ENCODE peak calls at places on chromosomes 3 and 15, in nine cellular contexts. One of them, this sample, is unnamed.

GRCh38 chr3:134060561-134061385 is 31.0 kb upstream of the SLCO2A1 start:
- DNase-seq in HepG2: peak; percentile 41
- DNase-seq in tibial nerve: no peak
- DNase-seq in transverse colon: no peak
- DNase-seq in H1: peak; percentile 22
- DNase-seq in A549: no peak
- DNase-seq in sigmoid colon: no peak
- DNase-seq in stomach: no peak
- DNase-seq in suprapubic skin: peak; percentile 40
- DNase-seq in this sample: no peak

GRCh38 chr15:83304861-83305661 is 20.6 kb upstream of the BNC1 start:
- DNase-seq in HepG2: no peak
- DNase-seq in tibial nerve: no peak
- DNase-seq in transverse colon: no peak
- DNase-seq in H1: no peak
- DNase-seq in A549: no peak
- DNase-seq in sigmoid colon: no peak
- DNase-seq in stomach: no peak
- DNase-seq in suprapubic skin: no peak
- DNase-seq in this sample: no peak

GRCh38 chr15:97561529-97561928 is 399.0 kb upstream of the ARRDC4 start:
- DNase-seq in HepG2: no peak
- DNase-seq in tibial nerve: no peak
- DNase-seq in transverse colon: no peak
- DNase-seq in H1: no peak
- DNase-seq in A549: no peak
- DNase-seq in sigmoid colon: no peak
- DNase-seq in stomach: no peak
- DNase-seq in suprapubic skin: no peak
- DNase-seq in this sample: no peak

GRCh38 chr3:183560607-183561006 is 5.1 kb upstream of the KLHL6 start:
- DNase-seq in HepG2: no peak
- DNase-seq in tibial nerve: no peak
- DNase-seq in transverse colon: no peak
- DNase-seq in H1: no peak
- DNase-seq in A549: no peak
- DNase-seq in sigmoid colon: no peak
- DNase-seq in stomach: no peak
- DNase-seq in suprapubic skin: no peak
- DNase-seq in this sample: no peak

GRCh38 chr3:72655758-72656157 is 192.5 kb downstream of the SHQ1 start:
- DNase-seq in HepG2: no peak
- DNase-seq in tibial nerve: no peak
- DNase-seq in transverse colon: no peak
- DNase-seq in H1: peak; percentile 85
- DNase-seq in A549: no peak
- DNase-seq in sigmoid colon: no peak
- DNase-seq in stomach: no peak
- DNase-seq in suprapubic skin: no peak
- DNase-seq in this sample: no peak

GRCh38 chr3:187742351-187743171 is 2.7 kb downstream of the BCL6 start:
- DNase-seq in HepG2: no peak
- DNase-seq in tibial nerve: peak; percentile 66
- DNase-seq in transverse colon: peak; percentile 39
- DNase-seq in H1: no peak
- DNase-seq in A549: no peak
- DNase-seq in sigmoid colon: no peak
- DNase-seq in stomach: peak; percentile 55
- DNase-seq in suprapubic skin: no peak
- DNase-seq in this sample: peak; percentile 48

GRCh38 chr15:49225572-49226281 is 55.7 kb downstream of the GALK2 start:
- DNase-seq in HepG2: no peak
- DNase-seq in tibial nerve: no peak
- DNase-seq in transverse colon: no peak
- DNase-seq in H1: peak; percentile 78
- DNase-seq in A549: no peak
- DNase-seq in sigmoid colon: no peak
- DNase-seq in stomach: peak; percentile 28
- DNase-seq in suprapubic skin: no peak
- DNase-seq in this sample: no peak

GRCh38 chr15:28942521-28943035 is 56.8 kb downstream of the APBA2 start:
- DNase-seq in HepG2: no peak
- DNase-seq in tibial nerve: no peak
- DNase-seq in transverse colon: no peak
- DNase-seq in H1: no peak
- DNase-seq in A549: no peak
- DNase-seq in sigmoid colon: peak; percentile 32
- DNase-seq in stomach: peak; percentile 7
- DNase-seq in suprapubic skin: no peak
- DNase-seq in this sample: no peak

GRCh38 chr15:91954211-91954804 is 100.8 kb downstream of the SLCO3A1 start:
- DNase-seq in HepG2: no peak
- DNase-seq in tibial nerve: no peak
- DNase-seq in transverse colon: peak; percentile 67
- DNase-seq in H1: no peak
- DNase-seq in A549: no peak
- DNase-seq in sigmoid colon: no peak
- DNase-seq in stomach: no peak
- DNase-seq in suprapubic skin: no peak
- DNase-seq in this sample: no peak

GRCh38 chr3:108983051-108983450 is 29.4 kb upstream of the GUCA1C start:
- DNase-seq in HepG2: no peak
- DNase-seq in tibial nerve: no peak
- DNase-seq in transverse colon: no peak
- DNase-seq in H1: no peak
- DNase-seq in A549: no peak
- DNase-seq in sigmoid colon: no peak
- DNase-seq in stomach: no peak
- DNase-seq in suprapubic skin: no peak
- DNase-seq in this sample: no peak
- TF ChIP-seq EP300 in HepG2: no peak
- TF ChIP-seq EP300 in tibial nerve: no peak
- TF ChIP-seq EP300 in transverse colon: no peak
- TF ChIP-seq EP300 in H1: no peak
- TF ChIP-seq EP300 in A549: no peak
- TF ChIP-seq EP300 in sigmoid colon: no peak
- TF ChIP-seq EP300 in stomach: no peak
- TF ChIP-seq EP300 in suprapubic skin: no peak
- TF ChIP-seq EP300 in this sample: no peak

GRCh38 chr15:89806565-89807550 is 7.8 kb downstream of the ANPEP start:
- DNase-seq in HepG2: peak; percentile 92
- DNase-seq in tibial nerve: no peak
- DNase-seq in transverse colon: peak; percentile 47
- DNase-seq in H1: no peak
- DNase-seq in A549: no peak
- DNase-seq in sigmoid colon: no peak
- DNase-seq in stomach: peak; percentile 62
- DNase-seq in suprapubic skin: peak; percentile 58
- DNase-seq in this sample: no peak
- TF ChIP-seq POLR2A in HepG2: no peak
- TF ChIP-seq POLR2A in tibial nerve: no peak
- TF ChIP-seq POLR2A in transverse colon: no peak
- TF ChIP-seq POLR2A in H1: no peak
- TF ChIP-seq POLR2A in A549: no peak
- TF ChIP-seq POLR2A in sigmoid colon: no peak
- TF ChIP-seq POLR2A in stomach: no peak
- TF ChIP-seq POLR2A in suprapubic skin: no peak
- TF ChIP-seq POLR2A in this sample: no peak

DNA sequence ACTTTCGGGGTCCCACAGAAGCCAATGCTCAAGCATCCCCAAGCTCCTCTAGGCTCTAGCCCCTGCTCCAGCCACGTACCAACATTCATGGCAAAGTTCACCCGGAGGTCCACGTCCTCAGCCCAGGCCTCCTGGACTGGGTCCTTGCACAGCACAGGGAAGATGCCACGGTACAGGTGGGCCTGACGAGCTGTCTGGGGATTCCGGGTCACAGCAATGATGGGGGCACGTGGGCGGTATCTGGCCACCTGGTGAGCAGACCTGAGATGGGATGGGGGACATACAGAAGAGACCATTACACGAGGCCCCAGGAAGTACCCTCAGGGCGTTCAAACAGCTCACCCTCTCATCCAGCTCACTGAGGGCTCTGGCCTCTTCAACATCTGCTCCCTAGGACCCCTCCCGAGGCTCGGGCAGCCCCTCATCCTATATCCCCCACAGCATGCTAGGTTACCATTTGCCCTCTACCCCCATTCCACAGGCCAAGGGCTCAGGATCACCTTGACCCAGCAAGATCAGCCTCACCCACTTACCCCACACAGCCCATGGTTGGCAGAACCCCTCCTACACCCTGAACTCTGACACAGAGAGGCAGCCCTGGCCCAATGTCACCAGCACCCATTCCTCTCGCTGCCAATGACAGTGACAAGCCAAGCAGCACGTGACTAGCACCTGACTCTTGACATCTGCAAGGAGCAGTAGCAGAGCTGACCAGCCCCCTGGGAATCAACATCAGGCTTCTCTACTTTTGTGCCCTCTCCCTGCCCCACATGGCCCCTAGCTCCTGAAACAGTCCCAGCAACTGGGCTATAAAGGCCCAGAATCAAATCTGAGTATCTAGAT is 3.0 kb upstream of the GRAMD2A start:
- DNase-seq in HepG2: no peak
- DNase-seq in tibial nerve: no peak
- DNase-seq in transverse colon: no peak
- DNase-seq in H1: no peak
- DNase-seq in A549: no peak
- DNase-seq in sigmoid colon: no peak
- DNase-seq in stomach: no peak
- DNase-seq in suprapubic skin: no peak
- DNase-seq in this sample: no peak
- H3K4me1 ChIP-seq in HepG2: peaks cover 24% of the 10 kb centered on the region
- H3K4me1 ChIP-seq in tibial nerve: peaks cover 45% of the 10 kb centered on the region
- H3K4me1 ChIP-seq in transverse colon: no peaks in the 10 kb centered on the region
- H3K4me1 ChIP-seq in H1: peaks cover 2% of the 10 kb centered on the region
- H3K4me1 ChIP-seq in A549: peaks cover 62% of the 10 kb centered on the region
- H3K4me1 ChIP-seq in sigmoid colon: peaks cover 25% of the 10 kb centered on the region
- H3K4me1 ChIP-seq in stomach: peaks cover 22% of the 10 kb centered on the region
- H3K4me1 ChIP-seq in suprapubic skin: peaks cover 49% of the 10 kb centered on the region
- H3K4me1 ChIP-seq in this sample: peaks cover 4% of the 10 kb centered on the region

DNA sequence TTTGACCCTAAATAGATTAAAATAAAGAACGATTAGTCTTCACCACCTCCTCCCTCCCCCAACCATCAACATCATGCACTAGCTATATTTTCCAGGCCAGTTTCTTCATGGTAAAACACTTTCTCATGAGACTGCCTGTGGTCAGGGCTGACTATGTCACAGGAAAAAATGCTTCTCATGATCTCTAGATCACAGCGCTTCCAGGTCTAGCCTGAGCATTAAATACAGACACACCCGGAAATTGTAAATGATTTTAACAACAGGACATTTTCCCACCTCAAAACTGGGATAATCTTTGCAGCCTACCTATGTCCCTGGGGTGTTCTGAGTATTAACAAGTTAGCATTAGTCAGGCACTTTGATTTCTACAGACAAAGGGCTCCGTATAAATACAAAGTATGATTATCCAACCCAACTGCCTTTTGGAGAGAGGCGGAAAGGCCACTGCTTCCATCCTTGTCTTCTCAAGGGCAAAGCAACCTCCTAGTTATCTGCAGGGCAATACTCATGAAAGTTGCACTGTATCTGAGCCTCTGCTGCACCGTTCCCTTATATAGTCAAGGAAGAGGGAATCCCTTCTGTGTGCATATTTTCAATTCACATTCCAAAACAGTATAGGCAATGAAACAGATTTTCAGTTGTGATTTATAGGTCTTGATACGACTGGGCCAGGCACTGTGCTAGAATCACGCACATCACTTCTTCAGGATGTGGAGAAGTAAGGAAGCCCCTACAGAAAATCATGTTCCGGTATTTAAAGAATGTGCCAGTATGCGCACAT is 455.9 kb downstream of the FOXP1 start:
- DNase-seq in HepG2: no peak
- DNase-seq in tibial nerve: no peak
- DNase-seq in transverse colon: no peak
- DNase-seq in H1: no peak
- DNase-seq in A549: no peak
- DNase-seq in sigmoid colon: no peak
- DNase-seq in stomach: no peak
- DNase-seq in suprapubic skin: no peak
- DNase-seq in this sample: no peak
- TF ChIP-seq EP300 in HepG2: no peak
- TF ChIP-seq EP300 in tibial nerve: no peak
- TF ChIP-seq EP300 in transverse colon: no peak
- TF ChIP-seq EP300 in H1: no peak
- TF ChIP-seq EP300 in A549: no peak
- TF ChIP-seq EP300 in sigmoid colon: no peak
- TF ChIP-seq EP300 in stomach: no peak
- TF ChIP-seq EP300 in suprapubic skin: no peak
- TF ChIP-seq EP300 in this sample: no peak

DNA sequence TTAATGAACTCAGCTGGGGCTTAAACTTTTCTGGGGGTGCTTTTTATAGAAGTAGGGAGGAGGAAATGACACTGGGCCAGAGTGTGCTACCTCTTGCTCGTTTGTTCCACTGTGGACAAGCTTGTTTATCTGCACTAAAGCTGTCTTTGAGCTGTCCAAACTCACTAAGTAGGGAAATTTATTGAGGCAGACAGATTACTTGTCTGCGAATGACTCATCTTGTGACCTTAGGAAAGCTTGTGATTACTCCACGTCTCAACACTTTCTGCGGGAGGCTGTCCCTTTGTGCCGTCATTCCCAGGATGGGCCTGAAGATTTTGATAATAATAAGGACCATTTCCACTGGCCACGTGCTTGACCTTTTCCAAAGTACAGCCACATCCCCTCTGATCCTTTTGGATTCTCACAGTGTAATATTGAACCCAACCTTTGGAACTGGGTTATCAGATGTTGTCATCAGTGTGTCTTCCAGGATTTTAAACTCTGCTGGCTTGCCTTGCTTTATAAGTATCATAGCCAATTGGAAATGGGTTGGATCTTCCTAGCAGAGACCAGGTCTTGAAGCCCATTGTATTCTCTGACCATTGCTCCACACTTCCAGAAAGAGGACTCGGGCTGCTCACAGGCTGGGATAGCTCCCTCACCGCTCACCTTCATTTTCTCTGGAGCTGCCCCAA is 84.7 kb downstream of the AGBL1 start:
- DNase-seq in HepG2: no peak
- DNase-seq in tibial nerve: peak; percentile 33
- DNase-seq in transverse colon: no peak
- DNase-seq in H1: no peak
- DNase-seq in A549: no peak
- DNase-seq in sigmoid colon: peak; percentile 83
- DNase-seq in stomach: no peak
- DNase-seq in suprapubic skin: no peak
- DNase-seq in this sample: no peak
- TF ChIP-seq POLR2A in HepG2: no peak
- TF ChIP-seq POLR2A in tibial nerve: no peak
- TF ChIP-seq POLR2A in transverse colon: no peak
- TF ChIP-seq POLR2A in H1: no peak
- TF ChIP-seq POLR2A in A549: no peak
- TF ChIP-seq POLR2A in sigmoid colon: no peak
- TF ChIP-seq POLR2A in stomach: no peak
- TF ChIP-seq POLR2A in suprapubic skin: no peak
- TF ChIP-seq POLR2A in this sample: no peak

GRCh38 chr15:58556541-58556940 is 124.8 kb downstream of the LIPC start:
- DNase-seq in HepG2: no peak
- DNase-seq in tibial nerve: no peak
- DNase-seq in transverse colon: no peak
- DNase-seq in H1: no peak
- DNase-seq in A549: no peak
- DNase-seq in sigmoid colon: no peak
- DNase-seq in stomach: no peak
- DNase-seq in suprapubic skin: no peak
- DNase-seq in this sample: no peak
- H3K4me1 ChIP-seq in HepG2: peaks cover 27% of the 10 kb centered on the region
- H3K4me1 ChIP-seq in tibial nerve: peaks cover 47% of the 10 kb centered on the region
- H3K4me1 ChIP-seq in transverse colon: peaks cover 5% of the 10 kb centered on the region
- H3K4me1 ChIP-seq in H1: no peaks in the 10 kb centered on the region
- H3K4me1 ChIP-seq in A549: peaks cover 13% of the 10 kb centered on the region
- H3K4me1 ChIP-seq in sigmoid colon: peaks cover 7% of the 10 kb centered on the region
- H3K4me1 ChIP-seq in stomach: no peaks in the 10 kb centered on the region
- H3K4me1 ChIP-seq in suprapubic skin: peaks cover 17% of the 10 kb centered on the region
- H3K4me1 ChIP-seq in this sample: peaks cover 13% of the 10 kb centered on the region